ENCODE peak calls at places on chromosomes 12 and 14, in five cellular contexts. W, U, M, I and V are unnamed samples.

GRCh38 chr12:22231836-22232235 is 102.7 kb downstream of the ST8SIA1 start:
- DNase-seq in W (no peak), U (no peak), M (no peak), I (peak; percentile 4), V (no peak)

GRCh38 chr14:91947196-91948184 is at the start of gene FBLN5:
- DNase-seq in W (peak; percentile 29), U (peak; percentile 75), M (peak; percentile 52), I (peak; percentile 52), V (peak; percentile 62)

GRCh38 chr12:80033457-80033856 is 65.9 kb upstream of the OTOGL start:
- DNase-seq in W (no peak), U (no peak), M (no peak), I (no peak), V (no peak)

GRCh38 chr12:47267571-47267970 is 187.8 kb upstream of the AMIGO2 start:
- DNase-seq in W (no peak), U (no peak), M (no peak), I (no peak), V (no peak)

GRCh38 chr12:15562263-15562662 is 226.9 kb downstream of the EPS8 start:
- DNase-seq in W (no peak), U (no peak), M (no peak), I (no peak), V (no peak)

GRCh38 chr12:131438874-131439273 is 272.0 kb upstream of the SFSWAP start:
- DNase-seq in W (no peak), U (peak; percentile 20), M (no peak), I (no peak), V (no peak)

GRCh38 chr12:105622220-105622619 is 291.7 kb downstream of the C12orf75 start:
- DNase-seq in W (no peak), U (no peak), M (no peak), I (no peak), V (no peak)

GRCh38 chr12:74334770-74335169 is 202.9 kb upstream of the ATXN7L3B start:
- DNase-seq in W (no peak), U (no peak), M (peak; percentile 56), I (peak; percentile 4), V (no peak)

GRCh38 chr12:124097681-124098080 is 124.7 kb downstream of the ZNF664 start:
- DNase-seq in W (no peak), U (no peak), M (no peak), I (no peak), V (no peak)

GRCh38 chr12:52208424-52209165 is 16.8 kb upstream of the KRT80 start:
- DNase-seq in W (peak; percentile 14), U (no peak), M (no peak), I (no peak), V (no peak)

GRCh38 chr12:39792938-39793337 is 173.3 kb upstream of the ABCD2 start:
- DNase-seq in W (no peak), U (no peak), M (no peak), I (no peak), V (no peak)

GRCh38 chr14:72013606-72014129 is 81.4 kb downstream of the RGS6 start:
- DNase-seq in W (no peak), U (no peak), M (no peak), I (no peak), V (no peak)

GRCh38 chr12:62543324-62543723 is 76.7 kb downstream of the MON2 start:
- DNase-seq in W (no peak), U (no peak), M (no peak), I (no peak), V (no peak)

GRCh38 chr14:93538411-93538810 is 107.7 kb downstream of the UNC79 start:
- DNase-seq in W (peak; percentile 45), U (peak; percentile 50), M (no peak), I (no peak), V (peak; percentile 32)

GRCh38 chr14:99773496-99774203 is 19.6 kb upstream of the EML1 start:
- DNase-seq in W (peak; percentile 88), U (no peak), M (no peak), I (no peak), V (peak; percentile 84)

GRCh38 chr14:101077511-101078074 is 174.1 kb upstream of the RTL1 start:
- DNase-seq in W (peak; percentile 71), U (peak; percentile 29), M (no peak), I (peak; percentile 73), V (peak; percentile 73)

GRCh38 chr14:65019944-65020566 is 33.4 kb downstream of the FNTB start:
- DNase-seq in W (no peak), U (peak; percentile 59), M (peak; percentile 83), I (peak; percentile 82), V (peak; percentile 59)

GRCh38 chr12:124680863-124681778 is 113.7 kb upstream of the NCOR2 start:
- DNase-seq in W (no peak), U (peak; percentile 58), M (peak; percentile 96), I (peak; percentile 94), V (peak; percentile 64)

GRCh38 chr12:57517187-57517586 is 3.1 kb downstream of the DDIT3 start:
- DNase-seq in W (no peak), U (no peak), M (no peak), I (peak; percentile 34), V (no peak)

GRCh38 chr14:87863047-87863446 is 129.9 kb downstream of the GALC start:
- DNase-seq in W (no peak), U (no peak), M (no peak), I (no peak), V (no peak)

GRCh38 chr14:64563696-64564095 is 13.9 kb downstream of the PPP1R36 start:
- DNase-seq in W (no peak), U (no peak), M (no peak), I (no peak), V (no peak)

GRCh38 chr12:110373962-110374611 is 29.4 kb downstream of the ANAPC7 start:
- DNase-seq in W (no peak), U (no peak), M (no peak), I (no peak), V (no peak)

GRCh38 chr12:123532808-123533649 is 490 bp downstream of the RILPL1 start:
- DNase-seq in W (peak; percentile 63), U (peak; percentile 65), M (no peak), I (peak; percentile 65), V (no peak)

GRCh38 chr14:69570836-69571330 is 3.8 kb downstream of the CCDC177 start:
- DNase-seq in W (no peak), U (no peak), M (no peak), I (no peak), V (no peak)

GRCh38 chr12:22262309-22262708 is 72.2 kb downstream of the ST8SIA1 start:
- DNase-seq in W (peak; percentile 24), U (no peak), M (no peak), I (no peak), V (no peak)

GRCh38 chr12:14471497-14471896 is 96.2 kb downstream of the PLBD1 start:
- DNase-seq in W (no peak), U (no peak), M (no peak), I (no peak), V (no peak)

GRCh38 chr14:53850714-53851296 is 105.8 kb downstream of the BMP4 start:
- DNase-seq in W (no peak), U (no peak), M (peak; percentile 96), I (peak; percentile 56), V (no peak)

GRCh38 chr12:132360906-132361777 is 31.8 kb upstream of the GALNT9 start:
- DNase-seq in W (no peak), U (no peak), M (no peak), I (no peak), V (no peak)

GRCh38 chr14:39682563-39682962 is 250.3 kb upstream of the FBXO33 start:
- DNase-seq in W (no peak), U (no peak), M (no peak), I (no peak), V (no peak)

GRCh38 chr12:54159549-54159948 is 29.2 kb downstream of the SMUG1 start:
- DNase-seq in W (no peak), U (no peak), M (no peak), I (no peak), V (no peak)

GRCh38 chr12:45130881-45131281 is 80.0 kb upstream of the DBX2 start:
- DNase-seq in W (peak; percentile 62), U (peak; percentile 63), M (peak; percentile 79), I (peak; percentile 71), V (peak; percentile 65)

GRCh38 chr12:85683051-85683450 is 153.2 kb downstream of the RASSF9 start:
- DNase-seq in W (no peak), U (no peak), M (no peak), I (no peak), V (no peak)

GRCh38 chr14:89750206-89750867 is 204.2 kb downstream of the EFCAB11 start:
- DNase-seq in W (no peak), U (no peak), M (no peak), I (no peak), V (no peak)

GRCh38 chr14:58104808-58105207 is 47.2 kb downstream of the ARMH4 start:
- DNase-seq in W (no peak), U (no peak), M (peak; percentile 71), I (peak; percentile 42), V (no peak)

GRCh38 chr14:48616941-48617340 is 941.5 kb upstream of the MDGA2 start:
- DNase-seq in W (no peak), U (no peak), M (no peak), I (no peak), V (no peak)

GRCh38 chr12:11827096-11827841 is 177.8 kb downstream of the ETV6 start:
- DNase-seq in W (no peak), U (peak; percentile 11), M (no peak), I (no peak), V (no peak)

GRCh38 chr12:30696486-30696885 is 817 bp upstream of the IPO8 start:
- DNase-seq in W (no peak), U (no peak), M (no peak), I (no peak), V (peak; percentile 26)

GRCh38 chr12:57377103-57377840 is 53.6 kb downstream of the R3HDM2 start:
- DNase-seq in W (no peak), U (no peak), M (no peak), I (no peak), V (no peak)